ENCODE peak calls at places on chromosomes 7 and 10, in ten cellular contexts. M, B, S, W, D, Y, R, G, V and L are unnamed samples.

GRCh38 chr10:116049158-116049557 is 223.8 kb downstream of the GFRA1 start:
- DNase-seq in M (no peak), B (no peak), S (no peak), W (no peak), D (no peak), Y (no peak), R (no peak), G (no peak), V (no peak), L (no peak)

GRCh38 chr7:134695321-134695860 is 48.7 kb downstream of the BPGM start:
- DNase-seq in M (no peak), B (peak; percentile 73), S (no peak), W (no peak), D (no peak), Y (no peak), R (peak; percentile 81), G (no peak), V (no peak), L (no peak)

GRCh38 chr10:112908507-112908906 is 41.5 kb upstream of the TCF7L2 start:
- DNase-seq in M (no peak), B (no peak), S (no peak), W (no peak), D (no peak), Y (no peak), R (no peak), G (no peak), V (no peak), L (no peak)

GRCh38 chr10:36675458-36675880 is 449.9 kb upstream of the ANKRD30A start:
- DNase-seq in M (no peak), B (peak; percentile 90), S (no peak), W (peak; percentile 3), D (no peak), Y (peak; percentile 31), R (peak; percentile 55), G (no peak), V (no peak), L (peak; percentile 11)

GRCh38 chr10:120727001-120727400 is 124.2 kb upstream of the WDR11 start:
- DNase-seq in M (no peak), B (peak; percentile 59), S (no peak), W (no peak), D (no peak), Y (no peak), R (no peak), G (no peak), V (no peak), L (no peak)

GRCh38 chr7:29865526-29865925 is 59.2 kb downstream of the WIPF3 start:
- DNase-seq in M (peak; percentile 22), B (peak; percentile 90), S (no peak), W (no peak), D (no peak), Y (peak; percentile 58), R (peak; percentile 24), G (no peak), V (no peak), L (peak; percentile 87)

GRCh38 chr7:156423876-156424275 is 216.7 kb upstream of the RNF32 start:
- DNase-seq in M (no peak), B (no peak), S (no peak), W (no peak), D (no peak), Y (peak; percentile 5), R (no peak), G (no peak), V (no peak), L (peak; percentile 40)

GRCh38 chr7:143363011-143363937 is 761 bp upstream of the FAM131B start:
- DNase-seq in M (no peak), B (no peak), S (no peak), W (no peak), D (no peak), Y (no peak), R (no peak), G (no peak), V (no peak), L (no peak)

GRCh38 chr10:12412671-12413368 is 63.5 kb downstream of the CAMK1D start:
- DNase-seq in M (no peak), B (no peak), S (peak; percentile 57), W (peak; percentile 39), D (no peak), Y (no peak), R (no peak), G (peak; percentile 9), V (no peak), L (no peak)

GRCh38 chr10:34299105-34299611 is 515.9 kb downstream of the PARD3 start:
- DNase-seq in M (no peak), B (peak; percentile 73), S (no peak), W (no peak), D (no peak), Y (peak; percentile 18), R (no peak), G (no peak), V (peak; percentile 7), L (peak; percentile 41)

GRCh38 chr10:50981904-50982303 is 92.4 kb upstream of the PRKG1 start:
- DNase-seq in M (no peak), B (no peak), S (no peak), W (no peak), D (no peak), Y (no peak), R (no peak), G (no peak), V (no peak), L (no peak)

GRCh38 chr10:128885573-128886555 is 581.2 kb upstream of the MGMT start:
- DNase-seq in M (no peak), B (no peak), S (no peak), W (no peak), D (no peak), Y (no peak), R (no peak), G (no peak), V (no peak), L (no peak)

GRCh38 chr7:44961844-44962482 is 16.9 kb downstream of the MYO1G start:
- DNase-seq in M (no peak), B (no peak), S (peak; percentile 14), W (peak; percentile 23), D (no peak), Y (no peak), R (no peak), G (no peak), V (peak; percentile 48), L (no peak)

GRCh38 chr10:128877936-128878335 is 589.1 kb upstream of the MGMT start:
- DNase-seq in M (no peak), B (no peak), S (no peak), W (no peak), D (no peak), Y (no peak), R (no peak), G (no peak), V (no peak), L (no peak)

GRCh38 chr10:75531571-75532031 is 100.2 kb downstream of the LRMDA start:
- DNase-seq in M (no peak), B (peak; percentile 37), S (no peak), W (no peak), D (no peak), Y (no peak), R (no peak), G (no peak), V (no peak), L (peak; percentile 75)

GRCh38 chr10:31171402-31172120 is 139.9 kb upstream of the ZNF438 start:
- DNase-seq in M (no peak), B (peak; percentile 50), S (no peak), W (no peak), D (no peak), Y (no peak), R (peak; percentile 71), G (no peak), V (no peak), L (no peak)

GRCh38 chr10:83539528-83540308 is 599.6 kb upstream of the GHITM start:
- DNase-seq in M (no peak), B (peak; percentile 12), S (no peak), W (no peak), D (no peak), Y (peak; percentile 7), R (peak; percentile 75), G (no peak), V (no peak), L (peak; percentile 28)

GRCh38 chr7:958221-959200 is 4.0 kb upstream of the ADAP1 start:
- DNase-seq in M (no peak), B (no peak), S (no peak), W (no peak), D (no peak), Y (no peak), R (no peak), G (no peak), V (no peak), L (no peak)

GRCh38 chr7:132158166-132158565 is 418.1 kb downstream of the PLXNA4 start:
- DNase-seq in M (no peak), B (no peak), S (no peak), W (no peak), D (no peak), Y (no peak), R (no peak), G (no peak), V (no peak), L (no peak)

GRCh38 chr7:98617051-98617959 is at the start of gene NPTX2:
- DNase-seq in M (no peak), B (peak; percentile 12), S (peak; percentile 32), W (no peak), D (no peak), Y (no peak), R (no peak), G (no peak), V (no peak), L (no peak)

GRCh38 chr10:121337356-121337936 is 260.8 kb downstream of the FGFR2 start:
- DNase-seq in M (no peak), B (no peak), S (no peak), W (no peak), D (no peak), Y (no peak), R (no peak), G (no peak), V (no peak), L (no peak)

GRCh38 chr10:42877496-42878030 is 95.0 kb downstream of the BMS1 start:
- DNase-seq in M (no peak), B (no peak), S (no peak), W (no peak), D (no peak), Y (no peak), R (no peak), G (no peak), V (no peak), L (no peak)

GRCh38 chr7:151134743-151135524 is 32.6 kb downstream of the GBX1 start:
- DNase-seq in M (no peak), B (no peak), S (no peak), W (no peak), D (no peak), Y (no peak), R (no peak), G (no peak), V (no peak), L (no peak)

GRCh38 chr7:8109196-8110022 is 140.8 kb downstream of the GLCCI1 start:
- DNase-seq in M (no peak), B (peak; percentile 84), S (no peak), W (no peak), D (no peak), Y (peak; percentile 28), R (peak; percentile 3), G (no peak), V (no peak), L (peak; percentile 88)

GRCh38 chr10:21572578-21572977 is 38.5 kb downstream of the MLLT10 start:
- DNase-seq in M (no peak), B (peak; percentile 72), S (no peak), W (peak; percentile 20), D (no peak), Y (no peak), R (peak; percentile 32), G (no peak), V (no peak), L (no peak)